ENCODE peak calls at places on chromosomes 5 and 9, in ten cellular contexts. T is stomach, Z is breast epithelium, O is sigmoid colon, Y is spleen, Q is HL-60, B is transverse colon, C is SK-N-SH, U is SK-N-MC, N is HepG2. D is an unnamed sample.

GRCh38 chr5:33841829-33842228 is 50.0 kb downstream of the ADAMTS12 start:
- DNase-seq in O (no peak), B (no peak), N (no peak), Z (no peak), Y (no peak), T (no peak), U (no peak), Q (no peak), C (no peak), D (no peak)

GRCh38 chr5:85841653-85842052 is 776.1 kb upstream of the COX7C start:
- DNase-seq in T (no peak), O (no peak), C (no peak), N (no peak), Q (no peak), U (no peak), B (no peak), Z (no peak), Y (no peak), D (no peak)

GRCh38 chr5:43543434-43543833 is 13.4 kb downstream of the PAIP1 start:
- DNase-seq in T (no peak), O (no peak), C (no peak), Z (no peak), U (no peak), Y (no peak), B (no peak), N (no peak), Q (no peak), D (no peak)

GRCh38 chr9:136955202-136955942 is 3.3 kb downstream of the LCN12 start:
- DNase-seq in C (no peak), Q (no peak), T (no peak), Y (peak; percentile 63), U (no peak), O (no peak), B (no peak), Z (no peak), N (no peak), D (no peak)

GRCh38 chr9:113566011-113566711 is 102.6 kb downstream of the RGS3 start:
- DNase-seq in C (no peak), Q (no peak), Z (peak; percentile 49), T (no peak), B (no peak), Y (peak; percentile 59), U (no peak), O (peak; percentile 64), N (no peak), D (no peak)

GRCh38 chr9:117101003-117101402 is 313.9 kb downstream of the ASTN2 start:
- DNase-seq in O (no peak), N (no peak), B (no peak), Q (no peak), C (no peak), U (no peak), Y (no peak), Z (no peak), T (no peak), D (no peak)

GRCh38 chr5:5277118-5277517 is 137.0 kb downstream of the ADAMTS16 start:
- DNase-seq in T (no peak), Z (no peak), U (no peak), B (no peak), O (no peak), Y (no peak), Q (no peak), N (no peak), C (peak; percentile 34), D (no peak)

GRCh38 chr9:137411670-137412380 is 11.1 kb downstream of the EXD3 start:
- DNase-seq in B (peak; percentile 73), O (peak; percentile 89), Q (peak; percentile 76), U (no peak), C (no peak), Y (peak; percentile 88), T (peak; percentile 91), Z (peak; percentile 92), N (no peak), D (peak; percentile 33)

GRCh38 chr5:150485770-150486401 is 22.0 kb upstream of the NDST1 start:
- DNase-seq in Y (no peak), T (peak; percentile 47), C (peak; percentile 93), N (no peak), O (peak; percentile 85), U (no peak), Z (no peak), B (peak; percentile 63), Q (peak; percentile 31), D (no peak)

GRCh38 chr5:153520952-153521351 is 30.5 kb downstream of the GRIA1 start:
- DNase-seq in Z (no peak), U (no peak), N (no peak), O (no peak), B (no peak), Y (no peak), T (no peak), Q (no peak), C (no peak), D (no peak)

GRCh38 chr5:75707911-75708509 is 9.2 kb downstream of the POC5 start:
- DNase-seq in Y (no peak), T (no peak), N (no peak), U (no peak), O (no peak), C (no peak), B (no peak), Z (no peak), Q (no peak), D (no peak)

GRCh38 chr9:40925149-40925548 is 203.3 kb downstream of the FOXD4L6 start:
- DNase-seq in U (no peak), C (no peak), Q (no peak), O (no peak), B (no peak), N (no peak), Y (peak; percentile 71), Z (no peak), T (no peak), D (no peak)

DNA sequence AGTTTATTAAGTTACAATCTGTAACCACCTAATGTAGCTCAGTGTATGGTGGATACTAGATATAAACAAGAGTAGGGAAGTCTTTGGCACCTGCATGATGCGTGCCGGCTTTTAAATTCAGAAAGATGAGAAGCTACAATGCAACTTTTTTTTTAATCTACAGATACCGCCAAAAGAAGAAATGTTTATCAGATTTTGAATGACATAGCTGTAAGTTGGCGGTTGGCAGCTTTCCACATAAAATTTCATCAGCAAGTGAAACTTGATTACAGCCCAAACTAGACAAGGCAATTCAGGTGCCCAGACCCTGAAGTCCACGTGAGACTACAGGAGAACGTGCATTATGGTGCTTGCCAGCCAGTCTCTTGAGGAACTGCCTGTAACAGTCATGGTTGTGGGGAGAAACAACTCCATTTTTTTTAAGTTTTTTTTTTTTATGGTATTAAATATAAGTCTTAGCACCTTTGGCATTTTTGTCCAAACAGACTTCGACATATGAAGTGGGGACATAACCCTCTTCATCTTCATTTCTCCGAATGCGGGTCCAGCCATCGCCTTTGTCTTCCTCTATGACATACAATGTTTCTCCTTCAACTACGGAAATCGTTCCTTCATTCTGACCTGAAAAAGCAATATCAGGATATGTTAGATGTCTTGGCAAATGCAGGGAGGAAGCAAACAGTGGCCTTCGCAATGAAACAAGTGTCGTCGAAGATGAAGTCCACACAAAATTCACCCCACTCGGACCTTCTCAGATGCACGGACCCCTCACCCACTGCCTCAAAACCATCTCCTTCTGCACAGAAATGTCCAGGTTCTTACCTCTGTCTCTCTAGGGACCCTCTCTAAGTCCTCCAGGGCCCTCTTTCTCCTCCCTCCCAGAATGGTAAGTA is 60.4 kb downstream of the USP20 start:
- DNase-seq in C (no peak), U (no peak), Q (peak; percentile 46), N (no peak), T (no peak), O (no peak), B (no peak), Z (no peak), Y (peak; percentile 16), D (no peak)
- TF ChIP-seq POLR2AphosphoS5 in C (no peak), U (no peak), Q (no peak), N (no peak), T (no peak), O (no peak), B (no peak), Z (no peak), Y (no peak), D (no peak)

GRCh38 chr9:120791161-120791560 is 2.1 kb downstream of the FBXW2 start:
- DNase-seq in U (no peak), Q (no peak), Z (no peak), T (no peak), N (no peak), O (no peak), Y (no peak), C (no peak), B (no peak), D (no peak)
- H3K4me3 ChIP-seq in U (no peak overlapping the region), Q (no peak overlapping the region), Z (no peak overlapping the region), T (no peak overlapping the region), N (peak overlapping the region; percentile 14), O (no peak overlapping the region), Y (peak overlapping the region; percentile 98), C (no peak overlapping the region), B (no peak overlapping the region), D (no peak overlapping the region)

GRCh38 chr5:172558076-172558990 is 82.7 kb upstream of the NEURL1B start:
- DNase-seq in C (no peak), B (no peak), Q (no peak), Y (peak; percentile 37), U (no peak), O (peak; percentile 66), T (no peak), N (no peak), Z (no peak), D (no peak)

GRCh38 chr5:172553838-172554344 is 87.2 kb upstream of the NEURL1B start:
- DNase-seq in Z (no peak), C (no peak), N (no peak), Q (no peak), O (peak; percentile 84), T (no peak), B (no peak), U (no peak), Y (peak; percentile 36), D (no peak)

GRCh38 chr5:172556971-172557461 is 84.0 kb upstream of the NEURL1B start:
- DNase-seq in Y (peak; percentile 50), Z (no peak), N (no peak), C (no peak), O (peak; percentile 96), T (no peak), Q (no peak), U (no peak), B (peak; percentile 47), D (no peak)

GRCh38 chr5:172554562-172554961 is 86.5 kb upstream of the NEURL1B start:
- DNase-seq in B (peak; percentile 45), U (no peak), Y (peak; percentile 37), O (peak; percentile 97), C (no peak), T (no peak), Z (no peak), N (no peak), Q (no peak), D (no peak)

DNA sequence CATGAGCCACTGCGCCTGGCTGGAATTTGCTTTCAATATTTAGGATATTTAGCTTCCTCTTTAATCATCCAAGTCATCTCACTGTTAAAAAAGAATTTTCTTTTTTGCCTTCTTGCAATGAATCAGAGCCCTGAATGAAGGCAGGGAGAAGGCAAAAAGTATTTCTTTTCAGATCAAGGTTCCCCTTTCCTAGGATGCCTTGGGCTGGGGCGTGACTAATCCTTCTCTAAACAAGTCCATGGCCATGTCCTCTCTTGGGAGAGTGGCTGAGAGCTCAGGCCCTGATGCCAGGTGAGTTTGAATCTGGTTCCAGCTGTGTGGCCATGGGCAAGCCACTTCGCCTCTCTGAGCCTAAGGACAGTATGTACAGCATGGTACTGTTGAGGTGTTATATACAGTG is 84.8 kb upstream of the NEURL1B start:
- DNase-seq in B (no peak), C (no peak), O (peak; percentile 68), Z (no peak), Y (peak; percentile 38), Q (no peak), T (no peak), U (no peak), N (no peak), D (no peak)
- TF ChIP-seq POLR2AphosphoS5 in B (no peak), C (no peak), O (no peak), Z (no peak), Y (no peak), Q (no peak), T (no peak), U (no peak), N (no peak), D (no peak)

GRCh38 chr5:141330299-141331080 is at the start of gene PCDHGA1:
- DNase-seq in N (peak; percentile 51), Y (no peak), Q (no peak), U (no peak), Z (no peak), B (no peak), O (no peak), C (peak; percentile 35), T (no peak), D (no peak)
- H3K4me3 ChIP-seq in N (peak within 1 kb of the TSS; percentile 61), Y (no peak within 1 kb of the TSS), Q (no peak within 1 kb of the TSS), U (peak within 1 kb of the TSS; percentile 41), Z (peak within 1 kb of the TSS; percentile 13), B (no peak within 1 kb of the TSS), O (no peak within 1 kb of the TSS), C (no peak within 1 kb of the TSS), T (no peak within 1 kb of the TSS), D (peak within 1 kb of the TSS; percentile 70)

D was measured in Panc1.